ENCODE peak calls at places on chromosomes 1 and 21, in five cellular contexts. K, Z, D, L and X are unnamed samples.

GRCh38 chr21:39085843-39086415 is 97.3 kb downstream of the PSMG1 start:
- DNase-seq in Z (no peak), K (no peak), L (no peak), D (no peak), X (no peak)

GRCh38 chr1:12016182-12016581 is 3.1 kb upstream of the MIIP start:
- DNase-seq in D (no peak), K (no peak), Z (no peak), L (no peak), X (no peak)

GRCh38 chr1:183892351-183892793 is 87.5 kb downstream of the RGL1 start:
- DNase-seq in K (peak; percentile 50), L (no peak), D (no peak), Z (peak; percentile 71), X (peak; percentile 58)

GRCh38 chr1:11674488-11674887 is 6.5 kb downstream of the MAD2L2 start:
- DNase-seq in Z (no peak), D (no peak), K (no peak), L (no peak), X (no peak)

GRCh38 chr21:34820051-34820450 is 151.3 kb downstream of the CLIC6 start:
- DNase-seq in D (no peak), K (no peak), L (no peak), Z (no peak), X (no peak)

GRCh38 chr1:43423672-43424550 is 29.8 kb downstream of the HYI start:
- DNase-seq in Z (no peak), K (no peak), L (no peak), D (no peak), X (no peak)

GRCh38 chr1:26110731-26111529 is 694 bp upstream of the PDIK1L start:
- DNase-seq in K (peak; percentile 63), Z (peak; percentile 70), D (no peak), L (peak; percentile 86), X (peak; percentile 70)

GRCh38 chr21:32477424-32477745 is 64.9 kb downstream of the EVA1C start:
- DNase-seq in D (no peak), K (no peak), Z (no peak), L (no peak), X (no peak)

GRCh38 chr1:73065585-73065984 is 783.2 kb upstream of the NEGR1 start:
- DNase-seq in K (peak; percentile 25), L (no peak), Z (no peak), D (no peak), X (peak; percentile 3)

GRCh38 chr1:11961230-11961629 is 19.0 kb upstream of the MFN2 start:
- DNase-seq in L (no peak), D (peak; percentile 26), K (peak; percentile 37), Z (peak; percentile 81), X (peak; percentile 88)

GRCh38 chr1:46152021-46152420 is 19.6 kb upstream of the PIK3R3 start:
- DNase-seq in K (no peak), Z (peak; percentile 81), D (no peak), L (no peak), X (no peak)

GRCh38 chr1:24861821-24862727 is 68.0 kb downstream of the RUNX3 start:
- DNase-seq in K (no peak), L (no peak), D (no peak), Z (peak; percentile 33), X (no peak)

GRCh38 chr1:31413405-31414005 is 492 bp downstream of the SERINC2 start:
- DNase-seq in D (no peak), L (peak; percentile 67), Z (peak; percentile 23), K (peak; percentile 58), X (peak; percentile 42)

GRCh38 chr1:212975607-212975918 is 25.2 kb downstream of the VASH2 start:
- DNase-seq in Z (no peak), K (peak; percentile 52), L (no peak), D (no peak), X (peak; percentile 87)

GRCh38 chr1:40411294-40411693 is 37.8 kb downstream of the SMAP2 start:
- DNase-seq in D (no peak), Z (no peak), L (no peak), K (no peak), X (no peak)

GRCh38 chr1:226942392-226942791 is 2.3 kb downstream of the COQ8A start:
- DNase-seq in L (no peak), Z (no peak), K (no peak), D (no peak), X (no peak)

GRCh38 chr1:226938903-226939438 is 1.1 kb upstream of the COQ8A start:
- DNase-seq in D (no peak), K (peak; percentile 66), L (no peak), Z (peak; percentile 67), X (peak; percentile 58)

GRCh38 chr1:226940029-226940805 is at the start of gene COQ8A:
- DNase-seq in D (peak; percentile 96), L (peak; percentile 99), Z (peak; percentile 100), K (peak; percentile 99), X (peak; percentile 100)

GRCh38 chr1:226939439-226940028 is 560 bp upstream of the COQ8A start:
- DNase-seq in K (no peak), L (peak; percentile 83), Z (no peak), D (no peak), X (no peak)

DNA sequence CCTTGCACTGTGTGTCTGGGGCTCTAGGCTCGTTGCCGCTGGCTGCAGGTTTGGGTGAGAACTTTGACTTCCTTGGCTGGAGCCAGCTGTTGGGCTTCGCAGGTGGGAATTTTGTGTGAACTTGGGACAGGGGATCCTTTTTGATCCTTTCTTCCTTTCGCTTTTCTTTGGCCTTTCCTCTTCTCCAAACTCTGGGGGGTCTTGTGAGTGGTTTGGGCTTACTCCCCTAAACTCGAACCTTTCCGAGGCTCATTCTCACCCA is 643 bp downstream of the COQ8A start:
- DNase-seq in Z (no peak), L (no peak), D (no peak), K (no peak), X (no peak)
- TF ChIP-seq CTCF in Z (no peak), L (no peak), D (no peak), K (no peak), X (no peak)

DNA sequence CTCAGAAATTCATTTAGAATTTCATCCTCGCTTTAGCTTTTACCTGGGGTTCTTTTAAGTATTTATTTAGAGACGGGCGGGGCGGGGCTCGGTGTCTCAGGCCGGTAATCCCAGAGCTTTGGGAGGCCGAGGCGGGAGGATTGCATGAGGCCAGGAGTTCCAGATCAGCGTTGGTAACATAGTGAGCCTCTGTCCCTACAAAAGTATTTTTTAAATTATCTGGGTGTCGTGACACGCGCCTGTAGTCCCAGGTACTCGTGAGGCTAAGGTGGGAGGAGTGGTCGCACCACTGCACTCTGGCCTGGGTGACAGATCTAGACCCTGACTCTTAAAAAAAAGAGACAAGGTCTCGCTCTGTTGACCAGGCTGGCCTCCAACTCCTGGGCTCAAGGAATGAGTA is 942 bp upstream of the RSBN1 start:
- DNase-seq in K (no peak), L (peak; percentile 44), D (no peak), Z (no peak), X (no peak)
- H3K4me3 ChIP-seq in K (no peak overlapping the region), L (no peak overlapping the region), D (no peak overlapping the region), Z (no peak overlapping the region), X (no peak overlapping the region)

GRCh38 chr1:51341876-51342496 is 11.6 kb upstream of the TTC39A start:
- DNase-seq in L (no peak), D (no peak), K (no peak), Z (no peak), X (no peak)
- TF ChIP-seq CTCF in L (no peak), D (no peak), K (no peak), Z (peak; percentile 22), X (peak; percentile 15)

GRCh38 chr1:242454262-242455051 is 70.0 kb downstream of the PLD5 start:
- DNase-seq in Z (peak; percentile 60), L (no peak), D (no peak), K (peak; percentile 47), X (peak; percentile 36)
- H3K4me3 ChIP-seq in Z (no peak overlapping the region), L (no peak overlapping the region), D (no peak overlapping the region), K (no peak overlapping the region), X (no peak overlapping the region)

GRCh38 chr1:109619655-109620395 is at the start of gene AMPD2:
- DNase-seq in D (no peak), L (peak; percentile 87), K (peak; percentile 86), Z (peak; percentile 88), X (peak; percentile 95)
- TF ChIP-seq CTCF in D (no peak), L (no peak), K (no peak), Z (no peak), X (no peak)

GRCh38 chr1:174815474-174815908 is 184.3 kb upstream of the CACYBP start:
- DNase-seq in D (no peak), K (no peak), Z (no peak), L (no peak), X (no peak)
- H3K4me3 ChIP-seq in D (no peak overlapping the region), K (no peak overlapping the region), Z (no peak overlapping the region), L (no peak overlapping the region), X (no peak overlapping the region)

DNA sequence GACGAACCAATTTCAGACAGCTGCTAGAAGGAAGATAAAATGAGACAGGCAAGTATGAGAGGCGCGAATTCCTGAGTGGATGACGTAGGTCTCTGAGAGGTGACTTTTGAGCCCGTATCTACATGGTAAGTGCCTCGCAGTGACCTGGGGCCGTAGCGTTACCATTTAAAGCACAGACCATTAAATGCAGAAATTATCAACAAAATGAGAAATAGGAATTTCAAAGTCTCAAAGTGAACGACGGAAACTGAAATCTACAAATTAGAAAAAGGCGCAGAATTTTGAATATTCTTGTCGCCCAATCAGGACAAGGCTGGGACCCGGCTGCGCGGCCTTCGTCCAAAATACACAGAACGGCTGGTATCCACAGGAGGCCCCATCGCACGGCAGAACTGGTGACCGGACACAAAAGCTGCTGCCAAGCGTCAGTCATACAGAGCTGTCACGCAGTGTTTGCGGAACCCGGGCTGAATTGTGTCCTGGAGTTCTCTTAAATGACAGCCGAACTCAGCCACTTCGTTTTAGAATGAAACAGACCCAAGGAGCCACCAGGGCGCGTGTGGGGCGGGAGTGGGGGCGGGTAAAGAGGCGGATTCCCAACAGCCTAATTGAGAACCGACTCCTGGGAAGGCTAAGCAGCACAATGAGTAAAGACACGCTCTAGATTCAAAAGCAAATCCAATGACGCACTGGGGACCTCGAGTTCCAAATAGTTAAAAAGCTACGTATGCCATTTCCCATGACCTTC is 13.8 kb upstream of the BOLA1 start:
- DNase-seq in K (peak; percentile 85), L (peak; percentile 89), Z (peak; percentile 84), D (no peak), X (peak; percentile 78)
- TF ChIP-seq CTCF in K (no peak), L (no peak), Z (peak; percentile 23), D (no peak), X (no peak)